ENCODE peak calls at places on chromosome 9, in seven cellular contexts. One of them, this sample, is unnamed.

GRCh38 chr9:136090768-136091581 is 4.1 kb downstream of the NACC2 start:
- DNase-seq in thyroid gland: no peak
- DNase-seq in heart right ventricle: peak; percentile 53
- DNase-seq in NAMALWA: no peak
- DNase-seq in hypothalamus: no peak
- DNase-seq in naive thymus-derived CD8-positive, alpha-beta T cell: no peak
- DNase-seq in breast epithelium: no peak
- DNase-seq in this sample: no peak

GRCh38 chr9:81174023-81174422 is 515.3 kb downstream of the TLE1 start:
- DNase-seq in NAMALWA: no peak
- DNase-seq in hypothalamus: no peak
- DNase-seq in breast epithelium: no peak
- DNase-seq in naive thymus-derived CD8-positive, alpha-beta T cell: no peak
- DNase-seq in heart right ventricle: no peak
- DNase-seq in thyroid gland: no peak
- DNase-seq in this sample: no peak

GRCh38 chr9:86353591-86354047 is 591 bp downstream of the TUT7 start:
- DNase-seq in breast epithelium: no peak
- DNase-seq in naive thymus-derived CD8-positive, alpha-beta T cell: no peak
- DNase-seq in heart right ventricle: no peak
- DNase-seq in thyroid gland: peak; percentile 39
- DNase-seq in NAMALWA: peak; percentile 72
- DNase-seq in hypothalamus: no peak
- DNase-seq in this sample: no peak

GRCh38 chr9:134787601-134788531 is 92.7 kb upstream of the FCN2 start:
- DNase-seq in breast epithelium: no peak
- DNase-seq in naive thymus-derived CD8-positive, alpha-beta T cell: no peak
- DNase-seq in heart right ventricle: no peak
- DNase-seq in hypothalamus: no peak
- DNase-seq in NAMALWA: no peak
- DNase-seq in thyroid gland: no peak
- DNase-seq in this sample: no peak

GRCh38 chr9:91930475-91930874 is 19.6 kb downstream of the ROR2 start:
- DNase-seq in naive thymus-derived CD8-positive, alpha-beta T cell: no peak
- DNase-seq in hypothalamus: no peak
- DNase-seq in heart right ventricle: no peak
- DNase-seq in breast epithelium: no peak
- DNase-seq in thyroid gland: no peak
- DNase-seq in NAMALWA: no peak
- DNase-seq in this sample: no peak

GRCh38 chr9:87685431-87685830 is 40.5 kb upstream of the CTSL start:
- DNase-seq in hypothalamus: no peak
- DNase-seq in NAMALWA: no peak
- DNase-seq in heart right ventricle: no peak
- DNase-seq in thyroid gland: no peak
- DNase-seq in breast epithelium: no peak
- DNase-seq in naive thymus-derived CD8-positive, alpha-beta T cell: no peak
- DNase-seq in this sample: no peak

GRCh38 chr9:126399251-126399650 is 72.6 kb downstream of the MVB12B start:
- DNase-seq in NAMALWA: no peak
- DNase-seq in thyroid gland: no peak
- DNase-seq in hypothalamus: no peak
- DNase-seq in breast epithelium: no peak
- DNase-seq in heart right ventricle: no peak
- DNase-seq in naive thymus-derived CD8-positive, alpha-beta T cell: no peak
- DNase-seq in this sample: no peak

GRCh38 chr9:131960805-131961495 is 118.7 kb downstream of the MED27 start:
- DNase-seq in heart right ventricle: no peak
- DNase-seq in hypothalamus: peak; percentile 31
- DNase-seq in breast epithelium: no peak
- DNase-seq in naive thymus-derived CD8-positive, alpha-beta T cell: no peak
- DNase-seq in thyroid gland: no peak
- DNase-seq in NAMALWA: no peak
- DNase-seq in this sample: no peak

GRCh38 chr9:127723450-127723849 is 7.6 kb downstream of the TTC16 start:
- DNase-seq in breast epithelium: no peak
- DNase-seq in hypothalamus: no peak
- DNase-seq in NAMALWA: no peak
- DNase-seq in heart right ventricle: no peak
- DNase-seq in naive thymus-derived CD8-positive, alpha-beta T cell: no peak
- DNase-seq in thyroid gland: peak; percentile 70
- DNase-seq in this sample: no peak

GRCh38 chr9:134634190-134634589 is 7.4 kb upstream of the COL5A1 start:
- DNase-seq in breast epithelium: peak; percentile 33
- DNase-seq in heart right ventricle: no peak
- DNase-seq in thyroid gland: no peak
- DNase-seq in NAMALWA: no peak
- DNase-seq in naive thymus-derived CD8-positive, alpha-beta T cell: no peak
- DNase-seq in hypothalamus: no peak
- DNase-seq in this sample: no peak

GRCh38 chr9:33263131-33263935 is 1.2 kb downstream of the BAG1 start:
- DNase-seq in thyroid gland: no peak
- DNase-seq in breast epithelium: no peak
- DNase-seq in NAMALWA: peak; percentile 28
- DNase-seq in hypothalamus: peak; percentile 14
- DNase-seq in naive thymus-derived CD8-positive, alpha-beta T cell: no peak
- DNase-seq in heart right ventricle: no peak
- DNase-seq in this sample: peak; percentile 39